ENCODE peak calls at places on chromosome 22, in eight cellular contexts. One of them, this sample, is unnamed.

GRCh38 chr22:32509045-32509444 is 34.4 kb downstream of the FBXO7 start:
- DNase-seq in SK-N-SH: no peak
- DNase-seq in GM12891: no peak
- DNase-seq in prostate gland: no peak
- DNase-seq in endothelial cell of umbilical vein: no peak
- DNase-seq in Panc1: no peak
- DNase-seq in breast epithelium: no peak
- DNase-seq in transverse colon: no peak
- DNase-seq in this sample: no peak

GRCh38 chr22:43110444-43110926 is at the start of gene BIK:
- DNase-seq in SK-N-SH: peak; percentile 74
- DNase-seq in GM12891: peak; percentile 63
- DNase-seq in prostate gland: peak; percentile 68
- DNase-seq in endothelial cell of umbilical vein: peak; percentile 47
- DNase-seq in Panc1: no peak
- DNase-seq in breast epithelium: peak; percentile 56
- DNase-seq in transverse colon: peak; percentile 75
- DNase-seq in this sample: peak; percentile 70

GRCh38 chr22:33969052-33969451 is 48.8 kb upstream of the LARGE1 start:
- DNase-seq in SK-N-SH: no peak
- DNase-seq in GM12891: no peak
- DNase-seq in prostate gland: no peak
- DNase-seq in endothelial cell of umbilical vein: no peak
- DNase-seq in Panc1: no peak
- DNase-seq in breast epithelium: no peak
- DNase-seq in transverse colon: no peak
- DNase-seq in this sample: no peak

GRCh38 chr22:17205432-17205831 is 13.8 kb downstream of the ADA2 start:
- DNase-seq in SK-N-SH: no peak
- DNase-seq in GM12891: no peak
- DNase-seq in prostate gland: no peak
- DNase-seq in endothelial cell of umbilical vein: no peak
- DNase-seq in Panc1: no peak
- DNase-seq in breast epithelium: no peak
- DNase-seq in transverse colon: no peak
- DNase-seq in this sample: no peak

GRCh38 chr22:42080287-42080686 is 787 bp downstream of the SMDT1 start:
- DNase-seq in SK-N-SH: peak; percentile 44
- DNase-seq in GM12891: no peak
- DNase-seq in prostate gland: peak; percentile 52
- DNase-seq in endothelial cell of umbilical vein: peak; percentile 68
- DNase-seq in Panc1: no peak
- DNase-seq in breast epithelium: no peak
- DNase-seq in transverse colon: peak; percentile 53
- DNase-seq in this sample: peak; percentile 73

GRCh38 chr22:19988965-19989724 is 27.5 kb downstream of the ARVCF start:
- DNase-seq in SK-N-SH: no peak
- DNase-seq in GM12891: no peak
- DNase-seq in prostate gland: no peak
- DNase-seq in endothelial cell of umbilical vein: no peak
- DNase-seq in Panc1: no peak
- DNase-seq in breast epithelium: no peak
- DNase-seq in transverse colon: no peak
- DNase-seq in this sample: no peak

GRCh38 chr22:24432059-24432853 is 4.9 kb downstream of the ADORA2A start:
- DNase-seq in SK-N-SH: peak; percentile 67
- DNase-seq in GM12891: no peak
- DNase-seq in prostate gland: peak; percentile 62
- DNase-seq in endothelial cell of umbilical vein: no peak
- DNase-seq in Panc1: no peak
- DNase-seq in breast epithelium: no peak
- DNase-seq in transverse colon: peak; percentile 71
- DNase-seq in this sample: no peak

GRCh38 chr22:42078469-42079318 is 806 bp upstream of the SMDT1 start:
- DNase-seq in SK-N-SH: no peak
- DNase-seq in GM12891: no peak
- DNase-seq in prostate gland: peak; percentile 32
- DNase-seq in endothelial cell of umbilical vein: peak; percentile 16
- DNase-seq in Panc1: no peak
- DNase-seq in breast epithelium: no peak
- DNase-seq in transverse colon: no peak
- DNase-seq in this sample: peak; percentile 78

GRCh38 chr22:31926969-31927368 is 17.4 kb upstream of the YWHAH start:
- DNase-seq in SK-N-SH: peak; percentile 81
- DNase-seq in GM12891: peak; percentile 35
- DNase-seq in prostate gland: no peak
- DNase-seq in endothelial cell of umbilical vein: no peak
- DNase-seq in Panc1: no peak
- DNase-seq in breast epithelium: no peak
- DNase-seq in transverse colon: no peak
- DNase-seq in this sample: no peak

GRCh38 chr22:25067851-25068421 is 115.4 kb downstream of the KIAA1671 start:
- DNase-seq in SK-N-SH: peak; percentile 86
- DNase-seq in GM12891: no peak
- DNase-seq in prostate gland: no peak
- DNase-seq in endothelial cell of umbilical vein: no peak
- DNase-seq in Panc1: no peak
- DNase-seq in breast epithelium: no peak
- DNase-seq in transverse colon: peak; percentile 41
- DNase-seq in this sample: no peak

GRCh38 chr22:19943665-19944026 is 2.0 kb upstream of the TXNRD2 start:
- DNase-seq in SK-N-SH: peak; percentile 46
- DNase-seq in GM12891: no peak
- DNase-seq in prostate gland: no peak
- DNase-seq in endothelial cell of umbilical vein: no peak
- DNase-seq in Panc1: no peak
- DNase-seq in breast epithelium: no peak
- DNase-seq in transverse colon: no peak
- DNase-seq in this sample: no peak

GRCh38 chr22:24319451-24319850 is 48.8 kb downstream of the SPECC1L start:
- DNase-seq in SK-N-SH: no peak
- DNase-seq in GM12891: no peak
- DNase-seq in prostate gland: no peak
- DNase-seq in endothelial cell of umbilical vein: peak; percentile 89
- DNase-seq in Panc1: no peak
- DNase-seq in breast epithelium: no peak
- DNase-seq in transverse colon: no peak
- DNase-seq in this sample: no peak

GRCh38 chr22:29225422-29226090 is 19.9 kb downstream of the EMID1 start:
- DNase-seq in SK-N-SH: peak; percentile 32
- DNase-seq in GM12891: peak; percentile 18
- DNase-seq in prostate gland: no peak
- DNase-seq in endothelial cell of umbilical vein: peak; percentile 49
- DNase-seq in Panc1: no peak
- DNase-seq in breast epithelium: no peak
- DNase-seq in transverse colon: peak; percentile 33
- DNase-seq in this sample: no peak

DNA sequence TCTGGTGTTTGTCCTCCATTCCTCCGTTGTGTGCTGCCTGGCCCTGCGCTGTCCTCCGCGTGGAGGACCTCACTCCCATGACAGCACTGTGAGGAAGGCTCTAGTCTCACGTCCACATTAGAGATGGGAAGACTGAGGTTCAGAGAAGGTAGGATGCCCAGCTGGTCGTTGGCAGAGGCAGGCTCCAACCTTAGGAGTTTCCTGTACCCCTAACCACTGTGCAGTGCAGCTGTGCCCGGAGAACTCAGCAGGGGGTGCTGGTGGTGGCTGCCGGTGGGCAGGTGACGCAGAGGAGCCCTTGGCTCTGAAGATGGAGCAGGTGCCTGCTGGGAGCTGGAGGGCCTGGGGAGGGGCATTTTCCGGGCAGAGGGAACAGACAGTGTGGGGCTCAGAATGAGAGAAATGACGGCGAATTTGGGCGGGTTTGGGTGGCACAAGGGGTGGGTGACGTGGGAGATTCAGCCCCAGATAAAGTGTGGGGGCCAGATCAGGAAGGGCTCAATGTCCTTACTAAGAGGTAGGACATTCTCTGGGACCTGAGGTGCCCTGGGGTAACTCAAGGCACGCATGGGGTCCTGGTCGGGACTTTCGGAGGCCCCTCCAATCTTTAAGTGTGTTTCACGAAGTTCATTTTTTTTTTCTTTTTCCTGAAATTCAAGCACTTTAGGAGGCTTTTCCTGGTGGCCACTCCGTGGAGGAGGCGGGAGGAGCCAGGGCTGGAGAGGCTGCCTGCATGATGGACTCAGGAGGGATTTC is 535.0 kb downstream of the TBC1D22A start:
- DNase-seq in SK-N-SH: peak; percentile 6
- DNase-seq in GM12891: no peak
- DNase-seq in prostate gland: no peak
- DNase-seq in endothelial cell of umbilical vein: no peak
- DNase-seq in Panc1: no peak
- DNase-seq in breast epithelium: no peak
- DNase-seq in transverse colon: no peak
- DNase-seq in this sample: peak; percentile 58
- TF ChIP-seq POLR2AphosphoS5 in SK-N-SH: no peak
- TF ChIP-seq POLR2AphosphoS5 in GM12891: no peak
- TF ChIP-seq POLR2AphosphoS5 in prostate gland: no peak
- TF ChIP-seq POLR2AphosphoS5 in endothelial cell of umbilical vein: no peak
- TF ChIP-seq POLR2AphosphoS5 in Panc1: no peak
- TF ChIP-seq POLR2AphosphoS5 in breast epithelium: no peak
- TF ChIP-seq POLR2AphosphoS5 in transverse colon: no peak
- TF ChIP-seq POLR2AphosphoS5 in this sample: no peak

DNA sequence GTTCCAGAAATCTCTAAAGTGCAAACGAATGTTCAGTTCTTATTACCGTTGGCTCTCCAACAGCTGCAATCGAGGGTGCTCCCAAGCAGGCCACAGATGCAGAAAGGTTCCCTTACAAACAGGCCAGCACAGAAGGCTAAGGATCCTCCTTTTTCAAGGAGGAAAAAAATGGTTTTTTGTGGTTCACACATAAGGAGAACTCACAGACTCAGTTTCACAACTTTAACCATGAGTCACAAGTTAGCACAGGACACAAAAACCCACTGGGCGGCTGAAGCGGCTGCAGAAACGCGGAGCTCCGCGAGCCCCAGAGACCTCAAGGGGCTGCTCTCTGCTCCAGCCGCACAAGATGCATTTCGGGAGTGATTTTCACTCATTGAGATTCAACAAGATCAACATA is 98.2 kb upstream of the PRR5 start:
- DNase-seq in SK-N-SH: no peak
- DNase-seq in GM12891: no peak
- DNase-seq in prostate gland: no peak
- DNase-seq in endothelial cell of umbilical vein: no peak
- DNase-seq in Panc1: no peak
- DNase-seq in breast epithelium: no peak
- DNase-seq in transverse colon: no peak
- DNase-seq in this sample: no peak
- TF ChIP-seq POLR2AphosphoS5 in SK-N-SH: no peak
- TF ChIP-seq POLR2AphosphoS5 in GM12891: no peak
- TF ChIP-seq POLR2AphosphoS5 in prostate gland: no peak
- TF ChIP-seq POLR2AphosphoS5 in endothelial cell of umbilical vein: no peak
- TF ChIP-seq POLR2AphosphoS5 in Panc1: no peak
- TF ChIP-seq POLR2AphosphoS5 in breast epithelium: no peak
- TF ChIP-seq POLR2AphosphoS5 in transverse colon: no peak
- TF ChIP-seq POLR2AphosphoS5 in this sample: no peak

DNA sequence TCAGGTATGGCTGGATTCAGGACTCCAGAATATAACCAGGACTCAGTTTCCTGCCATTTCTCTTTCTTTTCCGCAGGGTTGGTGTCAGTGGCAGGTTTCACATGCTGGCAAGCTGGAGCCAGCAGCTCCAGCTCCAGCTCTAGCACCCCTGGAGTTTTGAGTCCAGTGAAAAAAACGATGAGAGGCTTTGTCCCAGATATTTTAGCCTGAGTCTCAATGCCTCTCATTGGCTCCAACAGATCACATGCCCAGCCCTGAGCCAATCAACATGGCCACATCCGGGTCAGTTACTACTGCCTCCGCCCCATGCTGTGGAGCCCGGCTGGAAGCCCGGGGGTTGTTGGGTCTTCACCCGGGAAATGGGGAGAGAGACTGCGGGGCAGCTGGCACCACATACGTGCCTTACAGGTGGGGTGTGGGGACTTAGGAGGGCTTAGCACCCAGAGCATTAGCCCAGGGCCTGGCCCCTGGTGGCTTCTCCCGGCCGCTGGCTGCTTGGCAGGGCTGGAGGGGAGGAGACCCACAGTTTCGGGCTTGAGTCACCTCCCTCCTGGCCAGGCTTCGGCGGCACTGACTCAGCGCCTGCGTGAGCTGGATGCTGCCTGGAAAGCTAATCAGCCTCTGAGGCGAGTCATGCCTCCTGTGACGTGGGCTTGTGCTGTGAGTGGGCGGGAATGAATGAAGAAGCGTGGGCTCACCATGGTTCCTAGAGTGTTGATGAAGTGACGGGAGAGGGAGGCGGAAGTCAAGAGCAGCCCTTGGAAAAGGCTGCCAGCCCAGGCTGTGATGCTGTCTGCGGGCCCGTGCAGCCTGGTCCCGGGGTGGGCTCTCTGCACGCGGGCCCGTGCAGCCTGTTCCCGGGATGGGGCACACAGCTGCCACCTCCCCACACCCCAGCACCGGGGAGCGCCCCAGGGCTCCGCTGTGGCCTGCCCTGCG is 15.3 kb upstream of the MRTFA start:
- DNase-seq in SK-N-SH: peak; percentile 84
- DNase-seq in GM12891: peak; percentile 72
- DNase-seq in prostate gland: peak; percentile 79
- DNase-seq in endothelial cell of umbilical vein: peak; percentile 98
- DNase-seq in Panc1: peak; percentile 75
- DNase-seq in breast epithelium: peak; percentile 90
- DNase-seq in transverse colon: peak; percentile 88
- DNase-seq in this sample: peak; percentile 98
- TF ChIP-seq POLR2AphosphoS5 in SK-N-SH: peak; percentile 79
- TF ChIP-seq POLR2AphosphoS5 in GM12891: peak; percentile 67
- TF ChIP-seq POLR2AphosphoS5 in prostate gland: peak; percentile 81
- TF ChIP-seq POLR2AphosphoS5 in endothelial cell of umbilical vein: peak; percentile 88
- TF ChIP-seq POLR2AphosphoS5 in Panc1: peak; percentile 80
- TF ChIP-seq POLR2AphosphoS5 in breast epithelium: peak; percentile 81
- TF ChIP-seq POLR2AphosphoS5 in transverse colon: peak; percentile 72
- TF ChIP-seq POLR2AphosphoS5 in this sample: no peak

GRCh38 chr22:38300197-38300945 is 16.9 kb downstream of the CSNK1E start:
- DNase-seq in SK-N-SH: no peak
- DNase-seq in GM12891: no peak
- DNase-seq in prostate gland: no peak
- DNase-seq in endothelial cell of umbilical vein: no peak
- DNase-seq in Panc1: no peak
- DNase-seq in breast epithelium: no peak
- DNase-seq in transverse colon: no peak
- DNase-seq in this sample: no peak

GRCh38 chr22:38298312-38299000 is 18.8 kb downstream of the CSNK1E start:
- DNase-seq in SK-N-SH: peak; percentile 52
- DNase-seq in GM12891: peak; percentile 72
- DNase-seq in prostate gland: no peak
- DNase-seq in endothelial cell of umbilical vein: no peak
- DNase-seq in Panc1: no peak
- DNase-seq in breast epithelium: no peak
- DNase-seq in transverse colon: no peak
- DNase-seq in this sample: no peak

GRCh38 chr22:38299001-38299651 is 18.1 kb downstream of the CSNK1E start:
- DNase-seq in SK-N-SH: no peak
- DNase-seq in GM12891: no peak
- DNase-seq in prostate gland: no peak
- DNase-seq in endothelial cell of umbilical vein: no peak
- DNase-seq in Panc1: no peak
- DNase-seq in breast epithelium: no peak
- DNase-seq in transverse colon: no peak
- DNase-seq in this sample: no peak

GRCh38 chr22:38302906-38303305 is 14.3 kb downstream of the CSNK1E start:
- DNase-seq in SK-N-SH: no peak
- DNase-seq in GM12891: no peak
- DNase-seq in prostate gland: no peak
- DNase-seq in endothelial cell of umbilical vein: no peak
- DNase-seq in Panc1: no peak
- DNase-seq in breast epithelium: no peak
- DNase-seq in transverse colon: no peak
- DNase-seq in this sample: no peak

GRCh38 chr22:38299758-38300157 is 17.5 kb downstream of the CSNK1E start:
- DNase-seq in SK-N-SH: no peak
- DNase-seq in GM12891: no peak
- DNase-seq in prostate gland: no peak
- DNase-seq in endothelial cell of umbilical vein: no peak
- DNase-seq in Panc1: no peak
- DNase-seq in breast epithelium: no peak
- DNase-seq in transverse colon: no peak
- DNase-seq in this sample: no peak
- TF ChIP-seq POLR2AphosphoS5 in SK-N-SH: no peak
- TF ChIP-seq POLR2AphosphoS5 in GM12891: no peak
- TF ChIP-seq POLR2AphosphoS5 in prostate gland: no peak
- TF ChIP-seq POLR2AphosphoS5 in endothelial cell of umbilical vein: no peak
- TF ChIP-seq POLR2AphosphoS5 in Panc1: no peak
- TF ChIP-seq POLR2AphosphoS5 in breast epithelium: no peak
- TF ChIP-seq POLR2AphosphoS5 in transverse colon: no peak
- TF ChIP-seq POLR2AphosphoS5 in this sample: no peak

This sample was measured in suprapubic skin.